ENCODE peak calls at places on chromosomes 2 and 18, in ten cellular contexts. F is GM12878, I is fibroblast of the aortic adventitia, C is retinal pigment epithelial cell, J is HCT116, N is thyroid gland, O is Calu3, V is right atrium auricular region, D is GM12865, R is tibial artery. E is an unnamed sample.

GRCh38 chr2:104545055-104545454 is 308.9 kb upstream of the POU3F3 start:
- DNase-seq in F (no peak), I (no peak), C (no peak), J (no peak), N (no peak), O (no peak), V (no peak), D (no peak), R (no peak), E (no peak)

GRCh38 chr2:237529452-237530402 is 36.6 kb upstream of the PRLH start:
- DNase-seq in F (peak), I (no peak), C (no peak), J (no peak), N (no peak), O (no peak), V (no peak), D (peak), R (no peak), E (no peak)

GRCh38 chr2:180507028-180507427 is 473.4 kb upstream of the UBE2E3 start:
- DNase-seq in F (no peak), I (no peak), C (no peak), J (no peak), N (no peak), O (no peak), V (no peak), D (no peak), R (no peak), E (no peak)

GRCh38 chr2:101238930-101239759 is 13.5 kb upstream of the CNOT11 start:
- DNase-seq in F (no peak), I (no peak), C (no peak), J (no peak), N (no peak), O (peak), V (no peak), D (no peak), R (no peak), E (no peak)

GRCh38 chr2:168758970-168759820 is 43.2 kb upstream of the NOSTRIN start:
- DNase-seq in F (peak), I (peak), C (peak), J (peak), N (peak), O (peak), V (no peak), D (peak), R (no peak), E (no peak)

GRCh38 chr2:2581331-2582159 is 250.5 kb upstream of the MYT1L start:
- DNase-seq in F (no peak), I (no peak), C (no peak), J (no peak), N (no peak), O (no peak), V (peak), D (no peak), R (peak), E (peak)

GRCh38 chr2:43274055-43274454 is 47.6 kb upstream of the ZFP36L2 start:
- DNase-seq in F (no peak), I (no peak), C (no peak), J (no peak), N (peak), O (no peak), V (no peak), D (no peak), R (peak), E (no peak)

GRCh38 chr18:33606621-33607020 is 28.6 kb downstream of the ASXL3 start:
- DNase-seq in F (no peak), I (no peak), C (no peak), J (no peak), N (no peak), O (no peak), V (no peak), D (peak), R (no peak), E (no peak)

GRCh38 chr18:63258749-63259580 is 60.6 kb downstream of the BCL2 start:
- DNase-seq in F (no peak), I (no peak), C (no peak), J (no peak), N (no peak), O (no peak), V (no peak), D (no peak), R (no peak), E (no peak)

DNA sequence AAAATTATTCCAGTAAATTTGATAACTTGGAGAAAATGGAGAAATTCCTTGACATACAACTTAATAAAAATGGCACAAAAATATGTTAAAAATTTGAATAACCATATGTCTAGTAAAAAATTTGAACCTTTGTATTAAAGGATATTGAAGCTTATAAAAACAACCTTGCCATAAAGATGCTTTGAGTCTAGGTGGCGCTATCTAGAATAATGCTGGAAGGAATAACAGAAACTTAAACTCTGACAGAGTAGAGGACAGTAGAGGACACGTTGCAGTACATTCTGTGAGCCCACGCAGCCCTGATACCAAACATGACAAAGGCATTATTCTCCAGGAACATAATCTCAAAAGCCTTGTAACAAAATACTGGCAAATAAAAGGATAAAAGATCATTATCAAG is 44.7 kb upstream of the ALKAL2 start:
- DNase-seq in F (no peak), I (no peak), C (no peak), J (no peak), N (no peak), O (no peak), V (no peak), D (no peak), R (no peak), E (no peak)
- TF ChIP-seq CTCF in F (no peak), I (no peak), C (no peak), J (peak), N (no peak), O (no peak), V (no peak), D (no peak), R (no peak), E (peak)

GRCh38 chr2:108994250-108994649 is 5.2 kb upstream of the EDAR start:
- DNase-seq in F (no peak), I (no peak), C (no peak), J (no peak), N (no peak), O (no peak), V (no peak), D (no peak), R (no peak), E (no peak)

GRCh38 chr2:108988076-108988795 is 784 bp downstream of the EDAR start:
- DNase-seq in F (no peak), I (no peak), C (no peak), J (no peak), N (peak), O (no peak), V (no peak), D (no peak), R (no peak), E (no peak)

GRCh38 chr2:108993095-108993937 is 4.3 kb upstream of the EDAR start:
- DNase-seq in F (no peak), I (no peak), C (no peak), J (no peak), N (no peak), O (no peak), V (no peak), D (no peak), R (no peak), E (no peak)

GRCh38 chr2:108987111-108987510 is 1.9 kb downstream of the EDAR start:
- DNase-seq in F (no peak), I (no peak), C (no peak), J (no peak), N (no peak), O (no peak), V (no peak), D (no peak), R (no peak), E (no peak)

DNA sequence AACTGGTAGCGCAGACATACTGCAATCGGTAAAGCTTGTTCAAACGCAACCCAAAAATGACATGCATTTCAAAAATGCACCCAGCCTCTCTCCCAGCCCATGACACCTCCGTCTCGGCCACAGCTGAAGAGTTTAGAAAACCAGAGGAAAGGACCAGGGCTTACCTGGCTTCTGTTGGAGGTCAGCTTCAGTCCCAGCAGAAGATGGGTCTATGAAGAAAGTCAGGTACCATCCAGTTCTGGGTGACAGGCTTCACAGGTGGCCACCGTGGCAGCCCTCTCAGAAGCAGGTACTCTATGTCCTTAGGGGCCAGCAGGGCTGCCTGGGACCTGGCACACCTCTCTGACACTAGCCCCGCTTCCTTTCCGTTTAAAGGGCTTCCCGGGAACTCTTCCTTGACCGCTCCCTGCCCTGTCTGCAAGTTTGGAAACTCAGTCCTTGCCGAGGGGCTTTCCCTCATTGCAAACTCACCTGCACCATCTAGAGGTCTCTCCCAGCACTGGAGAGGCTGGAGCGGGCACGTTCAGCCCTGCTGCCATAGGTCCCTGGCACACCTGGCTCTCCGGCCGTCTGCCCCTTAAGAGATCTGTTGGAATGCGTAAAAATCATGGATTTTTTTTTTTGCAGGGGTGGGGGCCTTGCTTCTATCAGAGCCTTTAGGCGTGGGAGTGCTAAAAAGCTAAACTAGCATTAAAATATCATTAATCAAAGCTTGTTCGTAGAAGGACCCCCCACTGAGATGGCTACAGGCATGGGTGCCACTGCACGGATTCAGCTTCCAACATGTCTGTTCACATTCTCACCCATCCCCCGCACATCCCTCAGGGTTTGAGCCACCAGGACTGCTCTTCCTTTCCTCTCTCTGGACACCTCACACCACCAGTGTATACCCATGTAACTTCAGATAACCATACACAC is at the start of gene EDAR:
- DNase-seq in F (no peak), I (no peak), C (peak), J (peak), N (peak), O (peak), V (no peak), D (peak), R (no peak), E (no peak)
- TF ChIP-seq CTCF in F (peak), I (peak), C (peak), J (peak), N (no peak), O (peak), V (peak), D (peak), R (peak), E (peak)

DNA sequence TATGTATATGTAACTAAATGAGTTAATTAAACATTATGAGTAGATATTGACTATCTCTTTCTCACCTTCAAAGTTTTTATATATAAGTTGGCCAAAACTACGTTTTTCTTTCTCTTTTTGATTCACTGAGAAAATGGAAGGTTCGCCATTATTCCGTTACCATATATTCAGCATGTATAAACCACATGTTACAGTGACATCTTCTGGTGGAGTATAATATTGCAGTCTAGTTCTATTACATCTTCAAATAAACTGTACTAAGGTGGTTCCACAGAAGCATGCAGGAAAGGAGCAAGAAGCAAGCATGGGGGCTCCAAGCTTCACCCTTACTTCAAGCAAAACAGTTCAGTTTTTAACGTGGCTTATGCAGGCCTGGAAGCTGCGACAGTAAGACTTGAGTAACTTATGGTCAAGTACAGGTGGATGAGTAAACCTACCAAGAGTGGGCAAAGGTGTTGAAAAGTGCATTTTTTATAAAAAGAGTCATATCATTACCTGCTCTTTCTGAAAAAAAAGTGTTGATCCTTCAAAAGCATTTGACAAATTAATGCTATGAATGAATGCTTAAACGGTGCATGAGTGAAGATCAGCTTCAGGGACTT is 129.8 kb upstream of the RAB6C start:
- DNase-seq in F (peak), I (peak), C (peak), J (peak), N (no peak), O (no peak), V (no peak), D (peak), R (no peak), E (no peak)
- TF ChIP-seq CTCF in F (peak), I (peak), C (peak), J (peak), N (peak), O (peak), V (peak), D (peak), R (peak), E (peak)

DNA sequence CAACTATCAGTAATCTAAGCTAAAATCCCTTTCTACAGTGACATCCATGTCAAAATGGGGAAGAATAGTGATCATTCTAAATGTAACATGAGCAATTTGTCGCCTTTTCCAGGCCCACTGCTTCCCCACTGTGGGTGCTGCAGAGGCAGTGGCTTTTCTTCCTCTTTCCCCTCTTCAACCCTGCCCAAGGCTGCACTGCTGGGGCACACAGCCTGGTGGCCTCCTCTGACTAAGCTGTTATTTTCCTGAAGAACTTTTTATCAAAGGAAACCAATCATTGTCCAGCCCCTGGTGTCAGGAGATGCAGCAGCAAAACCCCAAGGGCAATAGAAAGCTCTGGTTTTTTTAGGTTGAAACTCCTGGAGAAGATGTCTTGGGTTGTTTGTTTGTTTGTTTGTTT is 117.6 kb upstream of the KLF7 start:
- DNase-seq in F (no peak), I (peak), C (no peak), J (no peak), N (no peak), O (no peak), V (peak), D (peak), R (peak), E (no peak)
- TF ChIP-seq CTCF in F (peak), I (peak), C (no peak), J (no peak), N (no peak), O (no peak), V (no peak), D (no peak), R (no peak), E (peak)

GRCh38 chr2:26982102-26982742 is 11.8 kb downstream of the MAPRE3 start:
- DNase-seq in F (no peak), I (peak), C (peak), J (peak), N (peak), O (peak), V (peak), D (peak), R (no peak), E (no peak)
- TF ChIP-seq CTCF in F (peak), I (peak), C (peak), J (peak), N (peak), O (peak), V (peak), D (peak), R (no peak), E (no peak)

DNA sequence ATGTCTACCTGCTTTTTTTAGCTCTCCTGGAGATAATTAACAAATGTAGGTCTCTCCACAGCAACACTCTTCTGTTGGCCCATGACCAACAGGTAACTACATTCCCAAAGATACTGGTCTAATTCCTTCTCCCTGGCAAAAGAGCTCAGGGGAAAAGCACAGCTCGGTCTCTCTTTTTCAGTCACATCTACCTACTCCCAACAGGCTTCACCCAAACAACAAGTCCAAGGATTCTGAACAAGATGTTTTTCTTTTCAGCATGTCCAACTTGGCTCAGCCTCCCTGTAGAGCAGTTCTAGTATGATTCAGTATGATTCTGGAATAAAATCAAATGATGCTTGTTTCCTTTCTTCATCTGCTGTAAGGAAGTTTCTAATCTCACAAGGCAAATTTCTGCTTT is 1704.8 kb upstream of the PIK3C3 start:
- DNase-seq in F (no peak), I (no peak), C (no peak), J (no peak), N (no peak), O (no peak), V (no peak), D (no peak), R (no peak), E (no peak)
- TF ChIP-seq CTCF in F (no peak), I (no peak), C (no peak), J (no peak), N (no peak), O (no peak), V (no peak), D (no peak), R (no peak), E (no peak)

DNA sequence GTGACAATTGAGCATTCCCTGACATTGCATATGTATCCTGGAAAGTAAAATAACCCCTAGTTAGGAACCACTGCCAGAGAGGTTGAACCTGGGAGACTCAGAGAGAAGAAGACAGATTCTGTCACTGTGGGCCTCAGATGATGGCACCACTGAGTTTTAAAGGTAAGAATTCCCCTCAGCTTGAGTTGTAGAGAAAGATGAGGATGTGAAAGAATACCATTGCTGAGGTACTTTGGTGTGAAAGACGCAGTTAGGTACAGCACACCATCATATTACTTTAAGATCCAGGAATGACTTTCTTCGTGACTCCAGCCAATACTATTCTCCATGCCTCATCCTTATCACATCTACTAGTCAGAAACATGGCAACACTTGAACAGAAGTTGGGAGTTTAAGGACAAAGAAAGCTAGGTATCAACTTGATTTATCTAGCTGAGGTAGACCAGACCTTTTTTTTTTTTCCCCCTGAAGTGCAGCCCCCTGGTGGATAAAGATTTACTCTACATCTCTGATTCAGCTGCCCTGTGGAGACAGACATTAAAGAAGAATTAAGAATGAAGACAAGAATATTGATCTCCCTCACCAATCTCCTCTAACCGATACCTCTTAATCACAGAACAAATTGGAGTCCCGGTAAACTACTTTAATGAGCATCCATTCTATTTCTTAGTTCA is 630.5 kb upstream of the FANCL start:
- DNase-seq in F (no peak), I (no peak), C (no peak), J (no peak), N (no peak), O (no peak), V (no peak), D (peak), R (no peak), E (no peak)
- TF ChIP-seq CTCF in F (peak), I (no peak), C (peak), J (peak), N (no peak), O (no peak), V (no peak), D (peak), R (no peak), E (no peak)

GRCh38 chr2:3650140-3650944 is 7.7 kb upstream of the ALLC start:
- DNase-seq in F (no peak), I (no peak), C (no peak), J (no peak), N (no peak), O (no peak), V (no peak), D (no peak), R (no peak), E (no peak)
- TF ChIP-seq CTCF in F (no peak), I (no peak), C (no peak), J (no peak), N (no peak), O (no peak), V (no peak), D (no peak), R (no peak), E (no peak)

E was measured in osteocyte.